ENCODE peak calls at places on chromosomes 13 and 19, in ten cellular contexts. C is right cardiac atrium; Y is dorsolateral prefrontal cortex; P is HTR-8/SVneo; R is neural crest cell; Z is pancreas; B is nucleus accumbens; J is CD4-positive, CD25-positive, alpha-beta regulatory T cell; T is NCI-H1092; A is ascending aorta. O is an unnamed sample.

GRCh38 chr19:8321760-8322637 is 703 bp downstream of the RPS28 start:
- DNase-seq in T (no peak), A (no peak), C (no peak), P (no peak), J (no peak), Z (no peak), R (no peak), Y (no peak), B (no peak), O (no peak)

GRCh38 chr13:44853641-44854040 is 135.6 kb downstream of the NUFIP1 start:
- DNase-seq in R (no peak), C (no peak), J (no peak), Z (no peak), B (no peak), Y (no peak), A (no peak), P (no peak), T (peak), O (no peak)

GRCh38 chr19:34261335-34262109 is 7.2 kb downstream of the GARRE1 start:
- DNase-seq in P (no peak), B (no peak), J (no peak), C (no peak), Y (no peak), Z (no peak), T (no peak), A (no peak), R (no peak), O (no peak)

GRCh38 chr13:87884874-87885273 is 213.7 kb downstream of the SLITRK5 start:
- DNase-seq in J (no peak), T (peak), Y (no peak), Z (no peak), C (peak), R (no peak), P (peak), A (no peak), B (no peak), O (no peak)

GRCh38 chr13:113666324-113666660 is 727 bp upstream of the GRK1 start:
- DNase-seq in C (peak), R (no peak), J (no peak), P (no peak), A (no peak), B (no peak), T (no peak), Y (no peak), Z (peak), O (no peak)

GRCh38 chr13:80695841-80696240 is 354.9 kb upstream of the SPRY2 start:
- DNase-seq in Z (no peak), T (no peak), C (no peak), B (no peak), P (no peak), A (no peak), R (no peak), Y (no peak), J (no peak), O (no peak)

GRCh38 chr19:46967578-46968018 is 52.0 kb upstream of the NPAS1 start:
- DNase-seq in J (peak), B (no peak), A (no peak), Y (no peak), C (peak), R (no peak), T (no peak), Z (no peak), P (no peak), O (no peak)

GRCh38 chr19:5971714-5972354 is 6.1 kb downstream of the RANBP3 start:
- DNase-seq in A (no peak), Y (no peak), J (no peak), Z (no peak), T (no peak), P (no peak), R (no peak), B (no peak), C (peak), O (no peak)

GRCh38 chr13:109412232-109412935 is 374.0 kb downstream of the IRS2 start:
- DNase-seq in Z (no peak), C (peak), Y (peak), T (peak), R (peak), J (no peak), P (peak), B (peak), A (no peak), O (no peak)

GRCh38 chr13:36788276-36788675 is 30.7 kb upstream of the RFXAP start:
- DNase-seq in J (no peak), P (peak), C (no peak), A (no peak), B (no peak), T (no peak), Z (no peak), R (no peak), Y (no peak), O (no peak)

GRCh38 chr13:25292301-25292700 is 5.0 kb upstream of the MTMR6 start:
- DNase-seq in C (peak), P (no peak), J (peak), B (no peak), Z (no peak), T (peak), R (no peak), A (peak), Y (no peak), O (no peak)

GRCh38 chr19:35858311-35858710 is 1.6 kb downstream of the KIRREL2 start:
- DNase-seq in R (no peak), J (no peak), C (no peak), P (no peak), A (no peak), Y (no peak), T (no peak), Z (no peak), B (no peak), O (no peak)

GRCh38 chr19:29760752-29761502 is 45.9 kb upstream of the C19orf12 start:
- DNase-seq in P (no peak), R (no peak), Y (no peak), A (no peak), C (no peak), B (no peak), T (no peak), J (no peak), Z (no peak), O (no peak)

GRCh38 chr13:34371108-34371507 is 553.2 kb downstream of the RFC3 start:
- DNase-seq in R (no peak), B (no peak), C (no peak), Y (no peak), J (no peak), A (no peak), P (no peak), T (no peak), Z (no peak), O (no peak)

GRCh38 chr13:30114586-30115256 is 192.6 kb downstream of the KATNAL1 start:
- DNase-seq in J (peak), B (peak), Z (peak), P (peak), R (peak), Y (peak), C (peak), A (peak), T (peak), O (peak)

O was measured in KG1.